ENCODE peak calls at places on chromosomes 6 and 20, in five cellular contexts. E is IMR-90, G is WERI-Rb-1, R is GM23248, L is upper lobe of right lung. T is an unnamed sample. For H3K36me3, the result is how much of the 10 kb centered on the place peaks cover.

GRCh38 chr6:148293181-148293995 is 49.2 kb upstream of the SASH1 start:
- DNase-seq in L (no peak), E (peak), R (no peak), G (no peak), T (no peak)

GRCh38 chr6:166997768-166998255 is 1.4 kb upstream of the CEP43 start:
- DNase-seq in L (peak), R (peak), E (peak), G (peak), T (peak)

GRCh38 chr20:49786671-49787370 is 25.8 kb upstream of the SLC9A8 start:
- DNase-seq in G (no peak), L (no peak), R (peak), E (peak), T (peak)

GRCh38 chr6:89842228-89842627 is 12.5 kb downstream of the CASP8AP2 start:
- DNase-seq in R (peak), G (no peak), L (no peak), E (peak), T (no peak)

GRCh38 chr6:21741221-21742109 is 147.9 kb downstream of the SOX4 start:
- DNase-seq in R (no peak), G (no peak), L (no peak), E (peak), T (peak)

GRCh38 chr6:105326838-105327745 is 75.8 kb downstream of the PREP start:
- DNase-seq in L (no peak), E (peak), R (peak), G (no peak), T (no peak)

GRCh38 chr20:6583134-6583738 is 184.2 kb upstream of the BMP2 start:
- DNase-seq in R (peak), E (peak), G (peak), L (peak), T (peak)

GRCh38 chr6:41536884-41537347 is 9.3 kb upstream of the FOXP4 start:
- DNase-seq in R (no peak), L (peak), E (no peak), G (no peak), T (no peak)

GRCh38 chr20:53949319-53949839 is 121.0 kb downstream of the BCAS1 start:
- DNase-seq in R (peak), E (peak), L (peak), G (no peak), T (no peak)

GRCh38 chr20:8853805-8854338 is 215.0 kb upstream of the PLCB4 start:
- DNase-seq in R (peak), G (peak), L (no peak), E (peak), T (peak)

GRCh38 chr6:92196320-92196719 is 1223.0 kb downstream of the EPHA7 start:
- DNase-seq in L (no peak), G (no peak), E (no peak), R (no peak), T (no peak)

GRCh38 chr6:139539852-139540251 is 165.4 kb upstream of the CITED2 start:
- DNase-seq in R (peak), G (no peak), E (peak), L (peak), T (peak)

GRCh38 chr6:22800451-22800850 is 231.1 kb downstream of the HDGFL1 start:
- DNase-seq in R (no peak), G (no peak), L (no peak), E (no peak), T (no peak)

GRCh38 chr6:128397996-128398395 is 122.4 kb downstream of the PTPRK start:
- DNase-seq in L (no peak), R (no peak), G (no peak), E (no peak), T (peak)

GRCh38 chr6:162151050-162151658 is 576.4 kb downstream of the PRKN start:
- DNase-seq in L (no peak), G (no peak), E (no peak), R (peak), T (no peak)

GRCh38 chr6:118100763-118101162 is 193.7 kb downstream of the SLC35F1 start:
- DNase-seq in G (no peak), R (no peak), E (no peak), L (no peak), T (peak)

GRCh38 chr20:50867805-50868204 is 63.4 kb downstream of the ADNP start:
- DNase-seq in E (no peak), G (no peak), R (no peak), L (no peak), T (no peak)

GRCh38 chr6:20640181-20640580 is 105.9 kb downstream of the CDKAL1 start:
- DNase-seq in E (no peak), R (no peak), G (no peak), L (no peak), T (no peak)

GRCh38 chr20:22575087-22575721 is 9.2 kb downstream of the FOXA2 start:
- DNase-seq in G (no peak), E (no peak), R (no peak), L (no peak), T (no peak)

GRCh38 chr20:10115021-10115420 is 80.2 kb downstream of the ANKEF1 start:
- DNase-seq in L (no peak), E (peak), R (peak), G (no peak), T (no peak)

GRCh38 chr20:2967841-2968240 is 75.6 kb upstream of the GNRH2 start:
- DNase-seq in L (no peak), R (no peak), G (no peak), E (no peak), T (peak)

GRCh38 chr20:25233016-25233772 is 14.7 kb upstream of the PYGB start:
- DNase-seq in E (peak), G (no peak), R (peak), L (peak), T (no peak)

GRCh38 chr6:16539086-16539931 is 222.0 kb downstream of the ATXN1 start:
- DNase-seq in E (no peak), L (no peak), G (no peak), R (no peak), T (no peak)

GRCh38 chr6:3751019-3751729 is at the start of gene PXDC1:
- DNase-seq in G (peak), L (peak), R (peak), E (no peak), T (peak)

GRCh38 chr6:42113929-42114636 is 28.3 kb downstream of the C6orf132 start:
- DNase-seq in L (no peak), R (peak), E (peak), G (no peak), T (no peak)

GRCh38 chr6:72784581-72784980 is 162.7 kb downstream of the KCNQ5 start:
- DNase-seq in E (peak), L (no peak), R (peak), G (no peak), T (no peak)

GRCh38 chr6:152338335-152339125 is 298.6 kb downstream of the SYNE1 start:
- DNase-seq in R (peak), G (peak), E (peak), L (no peak), T (peak)

GRCh38 chr6:133093957-133094356 is 147.2 kb upstream of the EYA4 start:
- DNase-seq in G (no peak), L (no peak), R (no peak), E (no peak), T (no peak)

GRCh38 chr20:62329389-62330377 is 26.9 kb downstream of the ADRM1 start:
- DNase-seq in G (no peak), L (no peak), E (no peak), R (no peak), T (no peak)
- H3K36me3 ChIP-seq in G (half or more), L (half or more), E (half or more), R (under half), T (under half)

GRCh38 chr6:14017626-14018475 is 93.1 kb downstream of the RNF182 start:
- DNase-seq in E (no peak), G (no peak), R (no peak), L (no peak), T (peak)
- H3K27ac ChIP-seq in E (no peak), G (no peak), R (no peak), L (no peak), T (no peak)

GRCh38 chr6:13653296-13653695 is 38.2 kb downstream of the NOL7 start:
- DNase-seq in L (no peak), G (no peak), R (peak), E (peak), T (no peak)

GRCh38 chr6:13648850-13649249 is 33.7 kb downstream of the NOL7 start:
- DNase-seq in E (no peak), G (no peak), R (no peak), L (no peak), T (no peak)

GRCh38 chr6:13649393-13649792 is 34.3 kb downstream of the NOL7 start:
- DNase-seq in G (no peak), L (no peak), E (no peak), R (no peak), T (no peak)
- H3K36me3 ChIP-seq in G (under half), L (under half), E (under half), R (under half), T (under half)

DNA sequence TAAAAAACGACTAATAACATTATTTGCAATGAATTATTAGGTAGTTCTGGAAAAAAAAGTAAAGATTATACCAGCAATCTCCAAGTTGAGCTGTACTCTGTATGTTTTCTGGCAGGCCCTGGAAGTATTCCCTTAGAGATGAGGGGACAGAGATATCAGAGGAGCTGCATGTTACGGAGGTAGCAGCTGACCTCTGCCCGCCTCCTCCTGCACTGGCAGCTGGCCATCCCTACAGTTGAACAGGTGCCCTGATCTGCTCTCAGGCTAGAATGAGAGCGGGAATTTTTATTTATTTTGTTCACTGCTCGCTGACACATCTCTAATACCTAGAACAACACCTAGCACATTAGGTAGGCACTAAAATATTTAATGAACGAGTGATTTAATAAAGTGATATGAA is 23.1 kb downstream of the FBXL4 start:
- DNase-seq in R (no peak), L (no peak), G (no peak), E (no peak), T (no peak)
- H3K27ac ChIP-seq in R (no peak), L (no peak), G (no peak), E (no peak), T (no peak)

DNA sequence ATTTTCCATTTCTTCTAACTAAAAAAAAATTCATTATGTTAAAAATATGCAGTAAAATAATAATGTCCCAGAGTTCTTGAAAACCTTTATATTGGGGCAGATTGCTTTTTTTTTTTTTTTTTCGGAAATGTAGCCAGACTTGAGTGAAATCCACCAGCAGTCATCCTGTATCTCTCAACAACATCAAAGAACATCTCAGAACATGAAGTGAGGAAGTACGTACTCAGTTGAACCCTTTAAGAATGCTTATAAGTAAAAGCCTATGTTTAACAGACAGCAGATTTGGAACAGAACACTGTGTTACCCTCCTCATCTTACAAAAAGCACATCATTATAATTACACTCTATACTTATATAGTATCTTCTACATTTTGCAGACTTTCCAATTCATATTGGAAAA is 51.0 kb upstream of the SUPT3H start:
- DNase-seq in L (no peak), E (no peak), R (no peak), G (no peak), T (no peak)
- H3K36me3 ChIP-seq in L (under half), E (under half), R (under half), G (under half), T (under half)

GRCh38 chr20:57223648-57224489 is 42.6 kb downstream of the BMP7 start:
- DNase-seq in R (peak), L (no peak), G (no peak), E (no peak), T (no peak)
- H3K27ac ChIP-seq in R (no peak), L (no peak), G (no peak), E (no peak), T (no peak)

DNA sequence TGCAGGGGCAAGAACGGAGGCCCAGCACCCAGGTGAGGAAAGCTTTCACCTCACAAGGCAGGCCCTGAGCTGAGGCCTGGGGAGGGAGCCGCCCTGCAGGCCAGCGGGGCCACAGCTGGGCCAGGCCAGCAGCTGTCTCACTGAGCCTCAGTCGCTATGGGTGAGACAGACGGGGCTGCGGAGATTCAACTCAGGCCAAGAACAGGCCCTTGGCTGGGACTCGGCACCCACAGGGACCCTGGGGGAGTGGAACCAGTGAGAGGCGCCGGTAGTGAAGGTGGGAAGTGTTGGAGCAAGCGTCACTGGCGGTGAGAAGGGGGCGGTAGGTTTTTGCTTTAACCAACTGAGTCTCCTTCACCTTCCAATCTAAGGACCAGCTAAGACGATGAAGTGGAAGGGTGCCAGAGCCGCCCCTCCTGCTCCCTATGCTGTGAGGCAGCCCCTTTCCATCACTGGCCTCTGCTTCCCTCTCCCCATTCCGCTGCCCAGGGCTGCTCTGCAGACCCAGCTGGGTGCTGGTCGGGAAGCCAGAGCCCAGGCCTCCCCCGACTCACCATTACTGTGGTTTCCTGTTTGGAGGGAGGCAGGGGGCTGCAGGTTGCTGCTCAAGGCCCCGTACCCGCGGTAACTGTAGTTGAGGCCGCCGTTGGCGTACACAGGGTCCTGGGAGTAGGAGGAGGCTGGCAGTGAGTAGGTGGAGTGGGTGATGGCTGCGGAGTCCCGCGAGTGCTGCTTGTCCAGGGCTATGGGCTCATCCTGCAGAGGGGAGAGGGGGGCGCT is 93.7 kb downstream of the ASXL1 start:
- DNase-seq in G (peak), E (no peak), R (no peak), L (peak), T (no peak)
- H3K36me3 ChIP-seq in G (half or more), E (half or more), R (under half), L (under half), T (under half)

GRCh38 chr20:576156-576555 is 32.6 kb upstream of the CSNK2A1 start:
- DNase-seq in L (no peak), E (no peak), G (no peak), R (no peak), T (no peak)
- H3K27ac ChIP-seq in L (no peak), E (no peak), G (peak), R (no peak), T (no peak)

GRCh38 chr20:62008643-62009183 is 57.0 kb downstream of the TAF4 start:
- DNase-seq in G (no peak), E (no peak), R (no peak), L (no peak), T (no peak)
- H3K36me3 ChIP-seq in G (half or more), E (half or more), R (under half), L (half or more), T (under half)